ENCODE peak calls at places on chromosome X, in ten cellular contexts. O, S, K, H, P, L, X, C, R and Y are unnamed samples.

GRCh38 chrX:84144281-84144680 is 43.7 kb downstream of the RPS6KA6 start:
- DNase-seq in L (peak), P (no peak), O (no peak), H (no peak), R (no peak), X (no peak), C (no peak), S (no peak), K (no peak), Y (no peak)

GRCh38 chrX:77785400-77785745 is 643 bp downstream of the ATRX start:
- DNase-seq in R (no peak), H (peak), O (peak), C (no peak), K (no peak), S (no peak), L (peak), X (no peak), P (peak), Y (no peak)

GRCh38 chrX:69088171-69088938 is 76.9 kb downstream of the PJA1 start:
- DNase-seq in K (no peak), R (no peak), C (no peak), H (peak), L (no peak), X (no peak), S (no peak), P (no peak), O (no peak), Y (no peak)

GRCh38 chrX:22021721-22022120 is 10.4 kb upstream of the PHEX start:
- DNase-seq in K (no peak), O (no peak), C (no peak), H (no peak), L (no peak), R (no peak), P (no peak), S (no peak), X (no peak), Y (no peak)

GRCh38 chrX:65690057-65690855 is 22.8 kb downstream of the MSN start:
- DNase-seq in O (peak), L (peak), C (no peak), P (peak), H (no peak), K (no peak), X (no peak), S (no peak), R (peak), Y (no peak)

GRCh38 chrX:103309860-103310591 is 764 bp downstream of the BEX2 start:
- DNase-seq in X (no peak), S (no peak), R (no peak), H (peak), P (no peak), O (no peak), C (no peak), L (no peak), K (no peak), Y (no peak)

GRCh38 chrX:118503260-118504041 is 7.8 kb downstream of the DOCK11 start:
- DNase-seq in S (no peak), O (no peak), K (no peak), X (no peak), H (no peak), C (no peak), R (no peak), L (no peak), P (no peak), Y (no peak)

GRCh38 chrX:155819525-155819924 is 61.6 kb upstream of the VAMP7 start:
- DNase-seq in X (no peak), C (no peak), O (peak), S (no peak), H (peak), P (no peak), R (no peak), L (no peak), K (no peak), Y (no peak)

GRCh38 chrX:121254336-121254735 is 206.9 kb downstream of the GLUD2 start:
- DNase-seq in L (no peak), P (no peak), H (peak), X (no peak), S (no peak), C (no peak), O (no peak), K (no peak), R (no peak), Y (no peak)

GRCh38 chrX:45381841-45382240 is 181.2 kb upstream of the DIPK2B start:
- DNase-seq in P (no peak), H (no peak), X (no peak), K (no peak), R (no peak), S (no peak), C (no peak), O (no peak), L (no peak), Y (no peak)

GRCh38 chrX:341541-342101 is 23.0 kb upstream of the GTPBP6 start:
- DNase-seq in R (no peak), S (no peak), P (no peak), O (no peak), L (no peak), H (no peak), C (peak), X (no peak), K (no peak), Y (no peak)

GRCh38 chrX:154979671-154980070 is 42.9 kb downstream of the F8 start:
- DNase-seq in L (peak), S (no peak), H (no peak), P (no peak), K (no peak), C (no peak), O (peak), R (no peak), X (no peak), Y (no peak)

GRCh38 chrX:21802844-21803243 is 36.6 kb upstream of the MBTPS2 start:
- DNase-seq in P (no peak), R (no peak), H (no peak), O (no peak), S (no peak), C (no peak), X (no peak), K (no peak), L (no peak), Y (no peak)

GRCh38 chrX:19107035-19107434 is 15.2 kb downstream of the ADGRG2 start:
- DNase-seq in X (no peak), K (no peak), S (no peak), H (peak), C (no peak), R (no peak), O (no peak), L (no peak), P (no peak), Y (no peak)

GRCh38 chrX:43958529-43958928 is 14.7 kb downstream of the NDP start:
- DNase-seq in O (peak), H (peak), C (no peak), K (no peak), L (peak), R (peak), X (no peak), S (peak), P (peak), Y (no peak)

GRCh38 chrX:96713303-96713702 is 28.7 kb downstream of the DIAPH2 start:
- DNase-seq in X (no peak), S (no peak), C (no peak), K (no peak), O (no peak), P (no peak), L (no peak), R (no peak), H (no peak), Y (no peak)

GRCh38 chrX:153723351-153724251 is 586 bp downstream of the BCAP31 start:
- DNase-seq in S (no peak), O (peak), H (peak), R (peak), L (peak), X (peak), P (peak), C (no peak), K (no peak), Y (no peak)

GRCh38 chrX:64204701-64205440 is 637 bp downstream of the AMER1 start:
- DNase-seq in O (peak), L (peak), X (peak), H (peak), K (no peak), P (peak), C (peak), R (no peak), S (peak), Y (no peak)

GRCh38 chrX:7088968-7089615 is 58.4 kb upstream of the STS start:
- DNase-seq in H (peak), P (no peak), K (no peak), C (no peak), R (no peak), L (no peak), S (no peak), O (no peak), X (peak), Y (no peak)

GRCh38 chrX:131577999-131578734 is 34.3 kb downstream of the OR13H1 start:
- DNase-seq in R (no peak), O (no peak), C (no peak), X (no peak), L (no peak), P (no peak), K (no peak), S (no peak), H (no peak), Y (no peak)

GRCh38 chrX:74293343-74293946 is 10.5 kb upstream of the ZCCHC13 start:
- DNase-seq in K (no peak), X (peak), H (peak), O (peak), S (peak), P (peak), C (peak), R (peak), L (peak), Y (peak)

GRCh38 chrX:145475725-145476124 is 228.4 kb downstream of the SPANXN1 start:
- DNase-seq in O (no peak), C (no peak), P (no peak), H (no peak), X (no peak), R (no peak), S (no peak), K (no peak), L (no peak), Y (no peak)

GRCh38 chrX:13502590-13502989 is 66.8 kb upstream of the EGFL6 start:
- DNase-seq in X (no peak), H (no peak), O (no peak), S (no peak), K (no peak), L (no peak), R (no peak), C (no peak), P (no peak), Y (no peak)

GRCh38 chrX:11431833-11432232 is 138.6 kb downstream of the AMELX start:
- DNase-seq in P (no peak), K (no peak), X (no peak), C (no peak), L (no peak), R (no peak), S (no peak), O (no peak), H (no peak), Y (no peak)

GRCh38 chrX:15073313-15073712 is 196.6 kb downstream of the ASB9 start:
- DNase-seq in O (no peak), C (no peak), H (no peak), K (no peak), S (no peak), P (no peak), X (no peak), L (no peak), R (no peak), Y (no peak)

GRCh38 chrX:124263743-124264142 is 68.7 kb upstream of the TEX13D start:
- DNase-seq in O (peak), P (no peak), L (no peak), K (no peak), H (no peak), X (no peak), C (no peak), R (no peak), S (no peak), Y (no peak)

GRCh38 chrX:39755152-39756032 is 342.4 kb downstream of the BCOR start:
- DNase-seq in C (peak), R (peak), O (peak), L (peak), S (peak), H (peak), K (no peak), X (no peak), P (peak), Y (no peak)

DNA sequence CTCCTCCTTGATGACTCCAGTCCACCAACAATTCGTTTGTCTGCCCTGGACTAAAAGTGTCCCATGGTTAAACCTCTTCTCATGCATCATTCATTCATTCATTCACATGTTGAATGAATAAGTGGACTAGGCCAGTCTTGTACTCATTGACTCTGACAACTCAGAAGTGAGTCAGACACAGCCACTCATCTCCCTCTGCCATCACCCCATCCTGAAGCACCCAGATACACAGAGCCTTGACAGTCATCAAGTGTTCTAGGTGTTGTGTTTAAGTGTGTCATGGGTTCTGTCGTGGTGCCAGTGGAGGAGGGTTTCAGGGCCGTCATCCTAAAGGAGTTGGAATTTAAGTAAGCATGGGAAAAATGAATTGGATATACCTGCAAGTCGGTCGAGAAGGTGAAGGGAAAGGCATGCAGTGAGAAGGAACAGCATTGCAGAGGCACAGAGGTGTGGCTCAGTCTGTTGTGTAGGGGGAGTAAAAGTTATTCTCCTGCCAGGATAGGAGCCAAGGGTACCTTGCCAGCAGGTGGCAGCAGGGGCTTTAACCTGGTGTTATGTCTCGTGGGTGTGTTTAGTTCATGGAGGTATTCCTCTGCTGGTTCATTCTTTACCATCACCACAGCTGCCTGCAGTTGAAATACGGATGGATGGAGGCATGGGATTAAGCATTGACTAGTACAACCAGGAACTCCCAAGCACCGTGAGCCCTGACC is 18.3 kb downstream of the MAGED2 start:
- DNase-seq in C (no peak), X (no peak), K (no peak), L (peak), O (peak), P (no peak), S (no peak), H (peak), R (no peak), Y (no peak)
- TF ChIP-seq CTCF in C (no peak), X (peak), K (no peak), L (no peak), O (no peak), P (no peak), S (no peak), H (peak), R (no peak), Y (no peak)

GRCh38 chrX:116824785-116825184 is 362.0 kb upstream of the CT83 start:
- DNase-seq in L (no peak), K (no peak), P (no peak), H (no peak), R (no peak), C (no peak), O (no peak), S (no peak), X (no peak), Y (no peak)
- TF ChIP-seq CTCF in L (no peak), K (no peak), P (no peak), H (no peak), R (no peak), C (no peak), O (no peak), S (no peak), X (no peak), Y (no peak)

GRCh38 chrX:79408623-79409322 is 41.6 kb upstream of the ITM2A start:
- DNase-seq in S (no peak), X (no peak), L (no peak), P (no peak), O (no peak), K (no peak), C (no peak), H (no peak), R (no peak), Y (no peak)

GRCh38 chrX:79415056-79415455 is 47.9 kb upstream of the ITM2A start:
- DNase-seq in S (no peak), P (no peak), X (no peak), L (no peak), C (no peak), R (no peak), O (no peak), H (no peak), K (no peak), Y (no peak)

GRCh38 chrX:79409657-79410056 is 42.5 kb upstream of the ITM2A start:
- DNase-seq in S (no peak), O (no peak), K (no peak), L (no peak), H (no peak), R (no peak), C (no peak), P (no peak), X (no peak), Y (no peak)

GRCh38 chrX:79413963-79414362 is 46.8 kb upstream of the ITM2A start:
- DNase-seq in L (no peak), H (no peak), X (no peak), C (no peak), P (no peak), R (no peak), S (no peak), K (no peak), O (no peak), Y (no peak)

GRCh38 chrX:79413009-79413408 is 45.9 kb upstream of the ITM2A start:
- DNase-seq in R (no peak), K (no peak), S (no peak), O (peak), L (peak), H (no peak), X (no peak), C (no peak), P (peak), Y (no peak)
- TF ChIP-seq CTCF in R (no peak), K (peak), S (no peak), O (no peak), L (no peak), H (peak), X (peak), C (peak), P (peak), Y (no peak)

DNA sequence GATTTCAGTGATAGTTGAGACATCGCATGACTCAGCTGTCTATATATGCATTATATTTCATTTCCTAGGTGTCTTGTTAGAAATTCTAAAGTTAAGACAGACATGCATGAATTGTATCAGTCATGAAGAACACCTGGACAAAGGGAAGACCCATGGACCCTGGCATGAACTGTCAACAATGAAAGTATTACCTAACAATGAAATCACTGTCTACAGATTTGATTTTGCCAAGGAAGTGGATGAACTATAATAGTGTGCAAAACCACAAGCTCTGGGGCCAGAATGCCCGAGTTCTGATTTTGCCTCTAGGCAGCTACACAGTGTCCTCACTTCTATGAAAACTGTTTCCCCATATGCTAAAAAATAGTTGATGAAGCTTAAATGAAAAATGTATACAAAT is 386.1 kb downstream of the NLGN4X start:
- DNase-seq in O (peak), S (no peak), C (no peak), H (no peak), P (no peak), L (no peak), R (no peak), K (no peak), X (no peak), Y (no peak)
- TF ChIP-seq CTCF in O (no peak), S (no peak), C (no peak), H (no peak), P (no peak), L (no peak), R (no peak), K (no peak), X (no peak), Y (no peak)

GRCh38 chrX:119757646-119757978 is 776 bp upstream of the SOWAHD start:
- DNase-seq in L (no peak), P (no peak), S (no peak), K (no peak), R (no peak), X (no peak), H (no peak), O (no peak), C (no peak), Y (no peak)

GRCh38 chrX:119756926-119757635 is 1.3 kb upstream of the SOWAHD start:
- DNase-seq in P (no peak), S (no peak), K (no peak), R (no peak), O (no peak), C (peak), L (no peak), X (no peak), H (no peak), Y (no peak)

GRCh38 chrX:119753001-119753400 is 5.4 kb upstream of the SOWAHD start:
- DNase-seq in X (no peak), O (no peak), C (no peak), R (no peak), L (no peak), K (no peak), H (no peak), S (no peak), P (no peak), Y (no peak)

GRCh38 chrX:119755981-119756533 is 2.3 kb upstream of the SOWAHD start:
- DNase-seq in P (no peak), X (no peak), K (no peak), R (no peak), L (no peak), S (no peak), C (peak), H (no peak), O (no peak), Y (no peak)

GRCh38 chrX:119753639-119754257 is 4.6 kb upstream of the SOWAHD start:
- DNase-seq in K (no peak), P (peak), S (no peak), C (peak), O (peak), X (no peak), L (peak), R (peak), H (peak), Y (no peak)
- TF ChIP-seq CTCF in K (no peak), P (peak), S (no peak), C (no peak), O (peak), X (peak), L (peak), R (peak), H (peak), Y (peak)

DNA sequence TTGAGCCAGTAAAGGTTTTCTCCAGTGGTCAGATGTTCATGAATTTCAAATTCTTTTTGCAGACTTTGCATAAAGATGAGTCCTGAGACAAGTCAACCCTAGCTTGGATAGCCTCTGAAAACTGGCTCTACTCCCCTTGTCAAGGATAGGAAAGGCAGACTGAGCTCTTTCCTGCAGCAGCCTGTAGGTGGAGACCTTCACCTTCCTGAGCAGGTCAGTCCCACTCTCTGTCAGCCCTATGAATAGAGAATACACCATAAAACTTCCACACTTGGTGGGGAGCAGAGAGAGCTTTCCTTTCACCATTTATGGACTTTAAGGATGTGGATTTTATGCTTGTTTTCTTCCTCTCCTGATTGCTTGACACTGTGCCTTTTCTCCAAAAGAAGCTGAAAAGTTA is 41.9 kb downstream of the PCDH19 start:
- DNase-seq in O (peak), K (no peak), R (no peak), S (no peak), H (peak), X (no peak), P (no peak), C (no peak), L (peak), Y (no peak)
- TF ChIP-seq CTCF in O (peak), K (peak), R (peak), S (no peak), H (peak), X (peak), P (peak), C (no peak), L (no peak), Y (peak)

DNA sequence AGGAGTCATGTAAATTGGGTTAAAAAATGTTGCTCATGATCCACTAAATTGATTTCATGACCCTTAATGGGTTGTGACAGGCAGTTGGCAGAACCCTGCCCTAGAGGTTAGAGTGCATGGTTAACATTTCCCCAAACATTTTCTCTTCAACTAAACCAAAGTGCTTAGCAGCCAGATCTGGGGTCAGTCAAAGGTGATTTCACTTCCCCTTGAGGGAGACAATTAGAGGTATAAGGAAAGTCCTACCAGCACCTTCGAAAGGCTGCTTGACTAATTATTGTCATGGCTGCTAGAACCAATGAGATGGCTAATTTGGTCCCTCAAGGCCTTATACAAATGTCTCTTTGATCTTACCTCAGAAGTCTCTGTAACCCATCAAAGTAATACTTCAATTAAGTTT is 30.9 kb upstream of the INTS6L start:
- DNase-seq in S (no peak), O (no peak), R (no peak), K (no peak), P (no peak), X (no peak), H (no peak), L (no peak), C (no peak), Y (no peak)
- TF ChIP-seq CTCF in S (no peak), O (no peak), R (no peak), K (no peak), P (no peak), X (no peak), H (no peak), L (no peak), C (no peak), Y (no peak)